ENCODE peak calls at places on chromosome 7, in ten cellular contexts. J is upper lobe of left lung, X is spleen, C is transverse colon, V is endothelial cell of umbilical vein, S is HepG2, G is esophagus muscularis mucosa, L is Panc1, Z is stomach, B is GM12891. U is an unnamed sample.

GRCh38 chr7:20350518-20350951 is 19.8 kb downstream of the ITGB8 start:
- DNase-seq in G (no peak), L (no peak), X (no peak), B (no peak), C (peak; percentile 29), J (no peak), S (no peak), Z (no peak), V (peak; percentile 66), U (peak; percentile 70)

GRCh38 chr7:17774701-17775288 is 165.5 kb downstream of the SNX13 start:
- DNase-seq in B (no peak), J (no peak), V (no peak), C (no peak), S (no peak), X (no peak), Z (no peak), L (no peak), G (no peak), U (no peak)

GRCh38 chr7:55476852-55477780 is 95.2 kb downstream of the VOPP1 start:
- DNase-seq in J (no peak), G (peak; percentile 68), X (peak; percentile 58), V (no peak), L (no peak), B (no peak), C (no peak), Z (no peak), S (no peak), U (no peak)

GRCh38 chr7:90918303-90918702 is 322.2 kb downstream of the CDK14 start:
- DNase-seq in L (no peak), B (no peak), V (no peak), Z (no peak), X (no peak), C (no peak), G (no peak), J (no peak), S (no peak), U (no peak)

GRCh38 chr7:100049441-100050291 is at the start of gene ZSCAN21:
- DNase-seq in C (peak; percentile 87), J (peak; percentile 98), X (peak; percentile 95), L (peak; percentile 69), G (peak; percentile 96), S (peak; percentile 75), B (peak; percentile 78), V (peak; percentile 81), Z (peak; percentile 85), U (peak; percentile 93)

GRCh38 chr7:43697690-43698089 is 31.6 kb downstream of the COA1 start:
- DNase-seq in B (no peak), Z (no peak), V (no peak), G (no peak), S (no peak), L (no peak), J (no peak), C (no peak), X (no peak), U (no peak)

GRCh38 chr7:38169862-38170261 is 8.2 kb upstream of the STARD3NL start:
- DNase-seq in Z (no peak), V (peak; percentile 44), G (no peak), B (no peak), X (no peak), S (no peak), C (no peak), J (no peak), L (peak; percentile 56), U (peak; percentile 73)

GRCh38 chr7:106139253-106140251 is 27.4 kb upstream of the SYPL1 start:
- DNase-seq in S (no peak), J (no peak), C (peak; percentile 24), B (no peak), Z (no peak), L (no peak), V (no peak), X (no peak), G (peak; percentile 88), U (peak; percentile 92)

GRCh38 chr7:132436121-132436520 is 140.1 kb downstream of the PLXNA4 start:
- DNase-seq in X (peak; percentile 40), S (no peak), Z (no peak), L (no peak), V (no peak), B (no peak), G (no peak), C (no peak), J (no peak), U (no peak)

GRCh38 chr7:85630904-85631582 is 444.2 kb upstream of the SEMA3D start:
- DNase-seq in X (no peak), L (no peak), G (no peak), Z (no peak), V (peak; percentile 69), B (no peak), S (peak; percentile 5), C (no peak), J (no peak), U (no peak)

GRCh38 chr7:110595694-110596093 is 495.2 kb upstream of the LRRN3 start:
- DNase-seq in L (no peak), X (no peak), Z (no peak), G (no peak), V (no peak), J (no peak), B (no peak), C (no peak), S (no peak), U (no peak)

DNA sequence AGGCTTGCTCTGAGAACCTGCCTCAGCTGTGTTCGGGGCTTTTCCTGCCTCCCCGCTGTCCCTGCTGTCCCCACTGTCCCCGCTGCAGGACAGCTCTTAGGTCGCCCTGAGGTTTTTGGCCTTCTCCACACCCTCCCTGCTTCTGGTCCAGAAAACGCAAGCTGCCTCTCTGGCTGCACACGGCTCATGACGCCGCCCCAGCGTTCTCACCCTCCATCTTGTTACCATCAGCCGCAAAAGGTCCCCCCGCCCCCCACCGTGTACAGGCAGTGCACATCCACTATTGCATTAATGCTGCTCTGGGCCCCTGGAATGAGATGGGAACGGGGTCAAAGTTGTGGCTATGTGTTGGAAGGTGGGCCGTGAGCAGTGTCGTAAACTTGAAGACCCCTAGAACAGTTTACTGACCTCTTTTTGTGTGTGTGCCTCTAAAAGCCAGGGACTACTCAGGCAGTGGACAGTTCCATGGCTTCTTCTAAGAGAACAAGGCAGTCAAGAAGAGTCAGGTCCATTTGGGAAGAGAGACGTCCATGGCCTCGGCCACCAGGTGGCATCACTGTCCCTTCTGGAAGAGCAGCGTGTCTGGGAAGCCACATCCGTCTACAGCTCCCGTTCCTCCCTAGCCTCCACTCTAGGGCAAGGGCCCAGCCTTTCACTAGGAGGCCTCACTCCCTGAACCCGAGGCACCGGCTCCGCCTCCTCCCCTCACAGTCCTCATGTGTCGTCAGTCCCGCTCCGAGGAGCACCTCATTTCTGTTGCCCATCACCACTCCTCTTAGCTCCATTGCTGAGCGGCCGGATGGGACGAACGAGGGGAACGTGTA is 38.5 kb upstream of the MKRN1 start:
- DNase-seq in C (peak; percentile 94), V (peak; percentile 79), Z (peak; percentile 92), X (peak; percentile 90), L (peak; percentile 85), J (no peak), B (peak; percentile 69), G (no peak), S (peak; percentile 73), U (peak; percentile 95)
- TF ChIP-seq POLR2AphosphoS5 in C (no peak), V (no peak), Z (no peak), X (peak; percentile 58), L (no peak), J (peak; percentile 29), B (no peak), G (peak; percentile 76), S (no peak), U (no peak)

DNA sequence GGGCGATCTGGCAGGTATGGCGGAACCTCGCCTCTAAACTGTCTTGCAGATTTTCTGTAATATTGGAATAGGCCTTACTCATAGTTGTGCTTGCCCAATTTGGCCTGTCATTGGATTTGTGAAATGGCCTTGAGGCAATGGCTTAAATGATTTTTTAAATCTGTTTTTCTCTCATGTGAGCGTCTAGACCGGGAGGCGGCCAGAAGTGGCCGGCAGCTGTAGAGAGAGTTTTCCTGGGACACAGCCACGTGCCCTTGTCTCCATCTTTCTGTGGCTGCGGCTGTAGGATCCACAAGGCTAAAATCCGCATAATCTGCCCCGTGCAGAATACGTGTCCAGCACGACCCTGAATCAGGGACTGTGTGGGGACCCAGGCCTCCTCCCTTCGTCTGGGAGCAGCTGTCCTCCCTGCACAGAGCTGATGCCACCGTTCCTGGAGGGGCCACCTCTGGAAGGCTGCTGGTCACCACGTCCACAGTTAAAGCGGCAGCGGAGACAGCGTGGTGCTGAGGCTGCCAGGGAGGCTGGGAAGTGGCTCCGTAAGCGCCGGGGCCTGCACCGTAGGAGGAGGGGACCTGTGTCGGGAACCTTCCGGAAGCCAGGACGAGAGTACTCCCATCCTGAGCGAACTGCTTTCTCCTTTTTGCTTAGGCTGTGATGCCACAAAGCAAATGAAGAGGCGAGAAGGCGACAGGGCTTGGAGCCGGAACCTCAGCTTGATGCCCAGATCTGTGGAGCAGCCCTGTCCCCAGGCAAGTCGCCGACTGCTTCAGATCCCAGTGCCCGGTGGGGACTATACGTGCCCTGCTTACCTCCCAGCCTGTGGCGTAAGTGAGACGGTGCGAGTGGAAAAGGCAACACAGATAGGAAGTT is 99.8 kb downstream of the DYNC2I1 start:
- DNase-seq in V (no peak), S (no peak), L (no peak), Z (no peak), G (no peak), B (no peak), X (no peak), J (no peak), C (no peak), U (no peak)
- TF ChIP-seq POLR2AphosphoS5 in V (no peak), S (no peak), L (no peak), Z (peak; percentile 14), G (no peak), B (no peak), X (no peak), J (no peak), C (no peak), U (no peak)

DNA sequence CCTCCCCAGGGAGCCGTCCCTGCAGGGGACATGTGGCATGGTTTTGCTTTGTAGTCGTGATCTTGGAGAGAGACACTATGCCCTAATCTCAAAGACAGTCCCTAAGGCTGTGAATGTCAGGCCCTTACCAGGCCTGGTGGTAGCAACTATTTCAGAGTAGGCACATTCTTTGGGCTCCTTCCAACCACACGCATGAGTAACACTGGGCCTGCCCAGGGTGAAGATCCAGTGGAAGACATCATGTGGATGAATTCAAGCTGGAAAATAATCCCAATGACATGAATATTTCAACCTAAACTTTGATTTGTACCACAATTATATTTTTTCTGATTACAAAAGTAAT is 39.5 kb upstream of the INSIG1 start:
- DNase-seq in J (no peak), G (no peak), B (no peak), X (no peak), S (no peak), V (peak; percentile 12), C (no peak), Z (no peak), L (no peak), U (no peak)
- TF ChIP-seq POLR2AphosphoS5 in J (no peak), G (no peak), B (no peak), X (no peak), S (no peak), V (no peak), C (no peak), Z (no peak), L (no peak), U (no peak)

DNA sequence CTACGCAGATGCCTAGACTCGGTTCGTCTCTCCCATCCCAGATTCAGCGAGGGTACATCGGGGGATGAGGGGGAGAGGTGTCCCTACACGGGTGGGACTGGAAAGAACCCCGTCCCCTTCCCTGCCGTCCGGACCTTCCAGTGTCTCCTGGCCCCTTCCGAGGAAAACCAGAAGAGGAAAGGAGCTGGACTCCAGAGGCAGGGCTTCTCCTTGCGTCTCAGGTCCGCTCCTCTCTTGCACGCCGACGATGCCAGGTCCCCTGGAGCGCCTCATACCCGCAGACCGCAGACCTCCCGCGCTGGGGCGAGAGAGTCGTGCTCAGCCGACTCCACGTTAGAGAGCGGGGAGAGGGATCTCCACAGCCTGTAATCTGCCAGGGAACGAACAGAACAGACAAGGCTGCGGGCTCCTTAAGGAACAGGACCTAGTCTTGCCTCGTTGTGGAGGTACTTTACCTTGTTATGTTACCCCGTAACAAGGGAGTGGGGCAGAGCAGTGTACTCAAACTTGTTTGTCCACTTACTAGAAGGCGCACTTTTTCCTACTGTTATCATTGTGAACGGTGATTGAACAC is 397 bp upstream of the IMPDH1 start:
- DNase-seq in L (peak; percentile 63), C (peak; percentile 62), G (peak; percentile 94), B (no peak), V (peak; percentile 75), X (peak; percentile 92), Z (peak; percentile 57), J (peak; percentile 88), S (no peak), U (peak; percentile 85)
- TF ChIP-seq POLR2AphosphoS5 in L (no peak), C (no peak), G (peak; percentile 36), B (no peak), V (no peak), X (no peak), Z (no peak), J (peak; percentile 21), S (no peak), U (peak; percentile 81)

U was measured in sigmoid colon.